ENCODE peak calls at places on chromosome 14, in four cellular contexts. R is stimulated activated CD4-positive, alpha-beta T cell treated with anti-CD3 and anti-CD28 coated beads, Interleukin-4, amount 100 ng/mL, for 1 hour; E is SIG-M5; Q is OCI-LY7. S is an unnamed sample.

GRCh38 chr14:65255583-65256443 is 153.5 kb upstream of the MAX start:
- DNase-seq in E (no peak), R (no peak), Q (peak), S (no peak)

GRCh38 chr14:49306152-49306751 is 279.9 kb downstream of the RPS29 start:
- DNase-seq in Q (peak), R (no peak), E (no peak), S (no peak)

GRCh38 chr14:104799239-104799599 is 1.7 kb upstream of the ZBTB42 start:
- DNase-seq in Q (no peak), R (no peak), E (no peak), S (no peak)

GRCh38 chr14:103283916-103284315 is 50.1 kb upstream of the EIF5 start:
- DNase-seq in Q (no peak), E (no peak), R (no peak), S (no peak)

GRCh38 chr14:90426663-90427062 is 29.8 kb downstream of the CALM1 start:
- DNase-seq in E (no peak), Q (no peak), R (no peak), S (no peak)

GRCh38 chr14:34012978-34013713 is 62.3 kb upstream of the EGLN3 start:
- DNase-seq in E (peak), Q (no peak), R (no peak), S (no peak)

GRCh38 chr14:68376067-68376810 is 416.6 kb downstream of the ZFP36L1 start:
- DNase-seq in Q (no peak), E (no peak), R (no peak), S (no peak)

GRCh38 chr14:50344831-50345563 is 32.9 kb downstream of the DMAC2L start:
- DNase-seq in R (no peak), Q (no peak), E (no peak), S (no peak)

GRCh38 chr14:72751276-72752033 is 142.4 kb downstream of the DPF3 start:
- DNase-seq in R (no peak), E (no peak), Q (no peak), S (no peak)

GRCh38 chr14:61322011-61322798 is 826 bp downstream of the PRKCH start:
- DNase-seq in E (no peak), Q (no peak), R (peak), S (no peak)

GRCh38 chr14:68934034-68934433 is 45.1 kb downstream of the ACTN1 start:
- DNase-seq in R (no peak), Q (no peak), E (no peak), S (no peak)

GRCh38 chr14:103281496-103282231 is 52.4 kb upstream of the EIF5 start:
- DNase-seq in E (no peak), Q (no peak), R (no peak), S (no peak)

GRCh38 chr14:22200977-22201605 is 387.9 kb downstream of the DAD1 start:
- DNase-seq in R (no peak), Q (peak), E (peak), S (no peak)

GRCh38 chr14:104726600-104727451 is 2.8 kb downstream of the ADSS1 start:
- DNase-seq in E (no peak), Q (no peak), R (no peak), S (no peak)

S was measured in cortex of kidney.